ENCODE peak calls at places on chromosomes 1 and 21, in five cellular contexts. L is ascending aorta, W is astrocyte, Q is esophagus muscularis mucosa, U is mesendoderm. D is an unnamed sample. For H3K27me3 and H3K36me3, the result is how much of the 10 kb centered on the place peaks cover.

GRCh38 chr1:11778336-11778735 is 16.3 kb downstream of the C1orf167 start:
- DNase-seq in L (no peak), U (no peak), W (no peak), Q (no peak), D (no peak)

GRCh38 chr1:60831780-60832179 is 250.6 kb upstream of the NFIA start:
- DNase-seq in U (no peak), L (no peak), Q (no peak), W (no peak), D (no peak)

GRCh38 chr1:81050390-81050789 is 750.3 kb upstream of the ADGRL2 start:
- DNase-seq in W (no peak), Q (no peak), U (no peak), L (no peak), D (no peak)

GRCh38 chr1:240212552-240212951 is 120.9 kb downstream of the FMN2 start:
- DNase-seq in L (no peak), U (no peak), W (no peak), Q (no peak), D (peak)

GRCh38 chr21:46154155-46154954 is 1.0 kb downstream of the FTCD start:
- DNase-seq in U (no peak), W (no peak), L (peak), Q (no peak), D (no peak)

GRCh38 chr1:192945417-192946130 is 113.6 kb downstream of the UCHL5 start:
- DNase-seq in W (no peak), U (no peak), L (no peak), Q (no peak), D (no peak)

GRCh38 chr1:59316497-59317128 is 19.7 kb downstream of the FGGY start:
- DNase-seq in U (no peak), Q (no peak), W (peak), L (no peak), D (peak)

GRCh38 chr1:6580588-6581270 is 935 bp downstream of the ZBTB48 start:
- DNase-seq in L (no peak), W (no peak), U (peak), Q (no peak), D (no peak)

GRCh38 chr21:34367320-34367935 is 3.6 kb downstream of the KCNE2 start:
- DNase-seq in Q (no peak), U (peak), W (peak), L (no peak), D (peak)

GRCh38 chr1:219659682-219660081 is 46.8 kb upstream of the ZC3H11B start:
- DNase-seq in L (no peak), U (peak), W (peak), Q (no peak), D (peak)

GRCh38 chr1:171167785-171168184 is 17.3 kb upstream of the FMO2 start:
- DNase-seq in L (no peak), U (no peak), Q (no peak), W (no peak), D (no peak)

GRCh38 chr1:226589008-226589733 is 40.6 kb downstream of the STUM start:
- DNase-seq in U (no peak), L (no peak), W (no peak), Q (no peak), D (no peak)

GRCh38 chr21:44394733-44395132 is 41.3 kb downstream of the TRPM2 start:
- DNase-seq in L (no peak), W (no peak), U (no peak), Q (no peak), D (no peak)

GRCh38 chr21:42556960-42557359 is 43.3 kb downstream of the SLC37A1 start:
- DNase-seq in U (no peak), L (no peak), Q (no peak), W (no peak), D (no peak)

GRCh38 chr1:209689484-209689883 is 14.3 kb downstream of the G0S2 start:
- DNase-seq in L (no peak), Q (no peak), U (no peak), W (no peak), D (no peak)

GRCh38 chr1:184000321-184000720 is 37.2 kb downstream of the COLGALT2 start:
- DNase-seq in U (no peak), W (no peak), Q (no peak), L (no peak), D (no peak)

GRCh38 chr1:163168053-163168452 is 34.7 kb downstream of the RGS5 start:
- DNase-seq in L (no peak), W (peak), U (peak), Q (no peak), D (peak)

GRCh38 chr1:30968220-30968971 is 59.8 kb upstream of the SDC3 start:
- DNase-seq in Q (no peak), L (no peak), U (no peak), W (no peak), D (no peak)

GRCh38 chr1:203556047-203556851 is 62.3 kb downstream of the OPTC start:
- DNase-seq in U (peak), L (peak), W (peak), Q (no peak), D (peak)

GRCh38 chr1:91944087-91944486 is 5.1 kb upstream of the BRDT start:
- DNase-seq in L (no peak), U (peak), W (no peak), Q (no peak), D (peak)

GRCh38 chr1:71593523-71593922 is 512.7 kb upstream of the ZRANB2 start:
- DNase-seq in Q (no peak), W (no peak), L (no peak), U (peak), D (no peak)

GRCh38 chr1:168234846-168235547 is 9.2 kb downstream of the SFT2D2 start:
- DNase-seq in U (peak), W (peak), L (no peak), Q (peak), D (peak)

GRCh38 chr1:24096009-24096736 is 15.8 kb downstream of the MYOM3 start:
- DNase-seq in L (no peak), Q (no peak), W (no peak), U (no peak), D (no peak)

GRCh38 chr1:228465571-228466146 is 21.5 kb upstream of the RNF187 start:
- DNase-seq in L (no peak), Q (no peak), U (no peak), W (no peak), D (no peak)

GRCh38 chr1:173113015-173113741 is 62.4 kb upstream of the TNFSF18 start:
- DNase-seq in U (no peak), W (peak), L (no peak), Q (no peak), D (peak)

GRCh38 chr1:10962483-10962882 is 50.0 kb upstream of the TARDBP start:
- DNase-seq in U (no peak), Q (no peak), W (peak), L (no peak), D (no peak)

GRCh38 chr1:69499203-69499803 is 68.4 kb upstream of the LRRC7 start:
- DNase-seq in W (peak), L (no peak), U (no peak), Q (no peak), D (no peak)

GRCh38 chr1:221336141-221336540 is 405.7 kb downstream of the DUSP10 start:
- DNase-seq in W (peak), U (peak), Q (no peak), L (no peak), D (no peak)

DNA sequence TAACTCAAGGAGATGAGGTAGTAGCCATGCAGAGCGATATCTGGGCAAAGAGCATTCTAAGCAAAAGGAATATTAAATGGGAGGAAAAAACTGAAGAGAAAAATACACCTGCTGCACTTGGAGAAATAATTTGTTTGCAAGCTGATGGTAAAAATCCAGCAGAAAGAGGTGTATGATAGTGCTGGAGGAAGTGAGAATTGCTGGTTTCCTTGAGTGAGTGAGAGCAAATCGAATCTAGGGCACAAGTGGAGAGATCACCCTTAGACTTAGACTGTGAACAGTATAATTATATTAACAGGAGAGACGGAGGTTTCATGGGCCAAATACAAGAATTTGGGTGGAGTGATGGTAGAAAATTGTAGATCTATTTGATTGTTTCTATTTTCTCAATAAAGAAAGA is 2.7 kb upstream of the CR1 start:
- DNase-seq in U (no peak), Q (no peak), W (no peak), L (no peak), D (no peak)
- H3K27me3 ChIP-seq in U (under half), Q (under half), W (under half), L (under half), D (under half)

DNA sequence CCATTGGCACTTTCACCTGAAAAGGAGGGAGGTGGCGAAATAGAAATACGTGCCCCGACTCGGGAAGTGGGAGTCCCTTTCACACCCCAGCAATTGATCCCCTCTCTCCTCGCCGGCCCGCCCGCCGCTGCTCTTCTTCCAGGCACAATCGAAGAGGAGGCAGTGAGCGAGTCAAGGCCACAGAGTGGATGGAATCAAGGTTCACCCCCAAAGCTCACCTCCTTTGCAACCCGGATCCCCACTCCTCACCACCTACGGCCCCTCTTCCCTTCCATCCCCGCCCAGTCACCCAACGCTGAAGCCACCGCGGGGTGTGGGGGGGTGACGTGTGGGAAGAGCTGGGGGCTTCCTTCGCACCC is 771 bp downstream of the PLPPR5 start:
- DNase-seq in U (peak), Q (no peak), L (no peak), W (no peak), D (no peak)
- H3K4me3 ChIP-seq in U (peak), Q (peak), L (no peak), W (peak), D (peak)

DNA sequence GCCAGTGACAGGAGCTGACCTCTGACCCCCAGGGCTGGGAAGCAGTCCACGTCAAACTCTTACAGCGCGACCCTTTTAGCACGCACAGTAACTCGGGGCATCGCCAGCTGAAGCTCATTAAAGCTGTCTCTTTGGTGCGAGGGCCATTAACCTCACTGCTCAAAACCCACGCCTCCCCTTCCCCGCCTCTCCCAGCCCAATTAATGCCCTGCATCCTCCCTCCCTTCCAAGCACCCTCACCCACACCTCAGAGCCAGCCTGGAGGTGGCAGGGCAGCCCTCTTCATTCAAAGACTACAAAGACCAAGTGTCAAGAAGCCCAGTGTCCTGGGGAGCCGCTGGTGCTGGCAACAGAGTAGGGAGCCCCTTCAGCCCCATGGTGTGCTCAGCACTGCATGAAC is 31.8 kb downstream of the DMAP1 start:
- DNase-seq in U (no peak), L (no peak), Q (no peak), W (no peak), D (no peak)
- H3K36me3 ChIP-seq in U (under half), L (under half), Q (under half), W (under half), D (under half)

GRCh38 chr1:38783659-38784229 is 75.8 kb downstream of the RRAGC start:
- DNase-seq in W (no peak), U (no peak), Q (no peak), L (no peak), D (peak)
- H3K27me3 ChIP-seq in W (under half), U (under half), Q (under half), L (under half), D (under half)

DNA sequence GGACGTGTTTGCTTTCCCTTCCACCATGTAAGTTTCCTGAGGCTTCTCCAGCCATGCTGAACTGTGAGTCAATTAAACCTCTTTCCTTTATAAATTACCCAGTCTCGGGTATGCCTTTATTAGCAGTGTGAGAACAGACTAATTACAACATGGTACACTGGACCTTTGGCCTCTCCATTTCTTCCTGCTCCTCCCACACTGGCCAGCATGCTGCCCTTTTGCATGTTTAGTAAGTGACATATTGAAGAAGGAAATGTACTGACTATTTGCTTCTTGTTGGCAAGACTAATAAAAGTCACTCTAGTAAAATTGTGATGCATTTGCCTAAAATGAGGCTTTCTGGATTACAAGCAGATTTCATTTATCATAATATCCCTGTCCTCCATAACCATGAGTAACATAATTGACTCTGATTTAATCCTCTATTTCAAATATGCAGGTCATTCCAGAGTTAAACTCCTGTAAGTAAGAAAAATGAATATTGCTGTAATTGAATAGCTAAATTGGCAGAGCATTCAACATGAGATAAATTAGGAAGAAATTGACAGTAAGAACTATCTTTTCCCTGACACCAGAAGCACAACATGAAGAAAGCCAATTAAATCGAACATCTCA is 427.7 kb upstream of the ZP4 start:
- DNase-seq in Q (peak), L (no peak), U (no peak), W (no peak), D (no peak)
- H3K4me3 ChIP-seq in Q (no peak), L (no peak), U (no peak), W (no peak), D (no peak)

GRCh38 chr21:17607684-17608083 is 5.0 kb downstream of the BTG3 start:
- DNase-seq in U (no peak), W (no peak), Q (no peak), L (no peak), D (no peak)
- H3K36me3 ChIP-seq in U (under half), W (under half), Q (under half), L (under half), D (half or more)

GRCh38 chr1:243924588-243925349 is 74.7 kb upstream of the AKT3 start:
- DNase-seq in Q (no peak), W (peak), U (peak), L (no peak), D (no peak)
- H3K27me3 ChIP-seq in Q (under half), W (under half), U (under half), L (under half), D (under half)

DNA sequence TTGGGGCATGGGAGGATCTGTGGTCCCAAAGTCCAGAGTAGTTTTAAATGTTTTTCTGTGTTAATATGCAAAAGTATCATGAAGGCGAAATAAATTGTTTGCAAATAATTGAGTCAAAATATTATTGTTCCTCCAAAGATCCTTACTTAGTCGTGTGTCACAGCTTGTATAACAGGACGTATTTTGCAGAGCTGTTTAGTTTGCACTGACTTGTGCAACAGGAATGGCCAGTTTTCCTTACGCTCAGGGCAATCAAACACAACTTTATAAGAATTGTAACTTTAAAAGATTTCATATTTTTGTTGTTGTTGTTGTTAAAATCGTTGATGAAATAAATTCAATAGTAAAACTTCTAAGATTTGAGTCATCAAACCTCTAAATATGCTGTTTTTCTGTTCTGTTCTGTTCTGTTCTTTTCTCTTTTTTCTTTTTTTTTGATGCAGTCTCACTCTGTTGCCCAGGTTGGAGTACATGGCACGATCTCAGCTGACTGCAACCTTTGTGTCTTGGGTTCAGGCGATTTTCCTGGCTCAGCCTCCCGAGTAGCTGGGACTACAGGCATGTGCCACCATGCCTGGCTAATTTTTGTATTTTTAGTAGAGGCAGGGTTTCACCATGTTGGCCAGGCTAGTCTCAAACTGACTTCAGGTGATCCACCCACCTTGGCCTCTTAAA is 60.6 kb downstream of the UCK2 start:
- DNase-seq in U (no peak), L (no peak), W (no peak), Q (no peak), D (no peak)
- H3K4me3 ChIP-seq in U (no peak), L (no peak), W (no peak), Q (no peak), D (no peak)